ENCODE peak calls at places on chromosomes 1 and 21, in nine cellular contexts. One of them, this sample, is unnamed.

GRCh38 chr1:203570805-203571204 is 55.8 kb upstream of the ATP2B4 start:
- DNase-seq in AG04450: no peak
- DNase-seq in NCI-H1092 treated with DMSO at 0.1 percent for 48 hours: no peak
- DNase-seq in nephron progenitor cell: no peak
- DNase-seq in HFFc6: no peak
- DNase-seq in tibial nerve: no peak
- DNase-seq in activated naive CD4-positive, alpha-beta T cell treated with anti-CD3 and anti-CD28 coated beads for 36 hours: no peak
- DNase-seq in kidney tubule cell: peak; percentile 88
- DNase-seq in activated CD8-positive, alpha-beta memory T cell treated with anti-CD3 and anti-CD28 coated beads for 48 hours: no peak
- DNase-seq in this sample: peak; percentile 64

GRCh38 chr1:159068877-159069276 is 7.7 kb downstream of the AIM2 start:
- DNase-seq in AG04450: peak; percentile 15
- DNase-seq in NCI-H1092 treated with DMSO at 0.1 percent for 48 hours: no peak
- DNase-seq in nephron progenitor cell: no peak
- DNase-seq in HFFc6: peak; percentile 32
- DNase-seq in tibial nerve: no peak
- DNase-seq in activated naive CD4-positive, alpha-beta T cell treated with anti-CD3 and anti-CD28 coated beads for 36 hours: peak; percentile 34
- DNase-seq in kidney tubule cell: peak; percentile 26
- DNase-seq in activated CD8-positive, alpha-beta memory T cell treated with anti-CD3 and anti-CD28 coated beads for 48 hours: no peak
- DNase-seq in this sample: peak; percentile 54

GRCh38 chr1:7755448-7755847 is 15.6 kb upstream of the VAMP3 start:
- DNase-seq in AG04450: no peak
- DNase-seq in NCI-H1092 treated with DMSO at 0.1 percent for 48 hours: peak; percentile 6
- DNase-seq in nephron progenitor cell: no peak
- DNase-seq in HFFc6: peak; percentile 11
- DNase-seq in tibial nerve: no peak
- DNase-seq in activated naive CD4-positive, alpha-beta T cell treated with anti-CD3 and anti-CD28 coated beads for 36 hours: no peak
- DNase-seq in kidney tubule cell: no peak
- DNase-seq in activated CD8-positive, alpha-beta memory T cell treated with anti-CD3 and anti-CD28 coated beads for 48 hours: no peak
- DNase-seq in this sample: peak; percentile 36

GRCh38 chr1:183195146-183195571 is 9.1 kb downstream of the LAMC2 start:
- DNase-seq in AG04450: no peak
- DNase-seq in NCI-H1092 treated with DMSO at 0.1 percent for 48 hours: no peak
- DNase-seq in nephron progenitor cell: no peak
- DNase-seq in HFFc6: peak; percentile 23
- DNase-seq in tibial nerve: no peak
- DNase-seq in activated naive CD4-positive, alpha-beta T cell treated with anti-CD3 and anti-CD28 coated beads for 36 hours: no peak
- DNase-seq in kidney tubule cell: peak; percentile 91
- DNase-seq in activated CD8-positive, alpha-beta memory T cell treated with anti-CD3 and anti-CD28 coated beads for 48 hours: no peak
- DNase-seq in this sample: peak; percentile 62

GRCh38 chr1:10694633-10695627 is 101.5 kb downstream of the CASZ1 start:
- DNase-seq in AG04450: no peak
- DNase-seq in NCI-H1092 treated with DMSO at 0.1 percent for 48 hours: peak; percentile 72
- DNase-seq in nephron progenitor cell: peak; percentile 87
- DNase-seq in HFFc6: peak; percentile 53
- DNase-seq in tibial nerve: peak; percentile 67
- DNase-seq in activated naive CD4-positive, alpha-beta T cell treated with anti-CD3 and anti-CD28 coated beads for 36 hours: peak; percentile 72
- DNase-seq in kidney tubule cell: peak; percentile 90
- DNase-seq in activated CD8-positive, alpha-beta memory T cell treated with anti-CD3 and anti-CD28 coated beads for 48 hours: peak; percentile 18
- DNase-seq in this sample: peak; percentile 85

GRCh38 chr21:15826147-15826780 is 96.5 kb downstream of the USP25 start:
- DNase-seq in AG04450: no peak
- DNase-seq in NCI-H1092 treated with DMSO at 0.1 percent for 48 hours: no peak
- DNase-seq in nephron progenitor cell: peak; percentile 5
- DNase-seq in HFFc6: peak; percentile 17
- DNase-seq in tibial nerve: no peak
- DNase-seq in activated naive CD4-positive, alpha-beta T cell treated with anti-CD3 and anti-CD28 coated beads for 36 hours: peak; percentile 53
- DNase-seq in kidney tubule cell: peak; percentile 62
- DNase-seq in activated CD8-positive, alpha-beta memory T cell treated with anti-CD3 and anti-CD28 coated beads for 48 hours: no peak
- DNase-seq in this sample: peak; percentile 53

GRCh38 chr1:224447971-224448370 is 13.4 kb upstream of the WDR26 start:
- DNase-seq in AG04450: no peak
- DNase-seq in NCI-H1092 treated with DMSO at 0.1 percent for 48 hours: no peak
- DNase-seq in nephron progenitor cell: no peak
- DNase-seq in HFFc6: no peak
- DNase-seq in tibial nerve: no peak
- DNase-seq in activated naive CD4-positive, alpha-beta T cell treated with anti-CD3 and anti-CD28 coated beads for 36 hours: no peak
- DNase-seq in kidney tubule cell: no peak
- DNase-seq in activated CD8-positive, alpha-beta memory T cell treated with anti-CD3 and anti-CD28 coated beads for 48 hours: no peak
- DNase-seq in this sample: no peak

GRCh38 chr21:39637971-39638628 is 25.4 kb downstream of the B3GALT5 start:
- DNase-seq in AG04450: no peak
- DNase-seq in NCI-H1092 treated with DMSO at 0.1 percent for 48 hours: no peak
- DNase-seq in nephron progenitor cell: peak; percentile 29
- DNase-seq in HFFc6: no peak
- DNase-seq in tibial nerve: no peak
- DNase-seq in activated naive CD4-positive, alpha-beta T cell treated with anti-CD3 and anti-CD28 coated beads for 36 hours: no peak
- DNase-seq in kidney tubule cell: no peak
- DNase-seq in activated CD8-positive, alpha-beta memory T cell treated with anti-CD3 and anti-CD28 coated beads for 48 hours: no peak
- DNase-seq in this sample: no peak

GRCh38 chr1:6979003-6979577 is 193.8 kb downstream of the CAMTA1 start:
- DNase-seq in AG04450: no peak
- DNase-seq in NCI-H1092 treated with DMSO at 0.1 percent for 48 hours: no peak
- DNase-seq in nephron progenitor cell: no peak
- DNase-seq in HFFc6: no peak
- DNase-seq in tibial nerve: no peak
- DNase-seq in activated naive CD4-positive, alpha-beta T cell treated with anti-CD3 and anti-CD28 coated beads for 36 hours: no peak
- DNase-seq in kidney tubule cell: no peak
- DNase-seq in activated CD8-positive, alpha-beta memory T cell treated with anti-CD3 and anti-CD28 coated beads for 48 hours: no peak
- DNase-seq in this sample: no peak

GRCh38 chr1:66282343-66282852 is 251.6 kb upstream of the SGIP1 start:
- DNase-seq in AG04450: peak; percentile 42
- DNase-seq in NCI-H1092 treated with DMSO at 0.1 percent for 48 hours: no peak
- DNase-seq in nephron progenitor cell: no peak
- DNase-seq in HFFc6: peak; percentile 83
- DNase-seq in tibial nerve: no peak
- DNase-seq in activated naive CD4-positive, alpha-beta T cell treated with anti-CD3 and anti-CD28 coated beads for 36 hours: peak; percentile 89
- DNase-seq in kidney tubule cell: peak; percentile 92
- DNase-seq in activated CD8-positive, alpha-beta memory T cell treated with anti-CD3 and anti-CD28 coated beads for 48 hours: no peak
- DNase-seq in this sample: peak; percentile 75

GRCh38 chr1:185300152-185300551 is 16.9 kb downstream of the IVNS1ABP start:
- DNase-seq in AG04450: no peak
- DNase-seq in NCI-H1092 treated with DMSO at 0.1 percent for 48 hours: no peak
- DNase-seq in nephron progenitor cell: no peak
- DNase-seq in HFFc6: no peak
- DNase-seq in tibial nerve: no peak
- DNase-seq in activated naive CD4-positive, alpha-beta T cell treated with anti-CD3 and anti-CD28 coated beads for 36 hours: no peak
- DNase-seq in kidney tubule cell: no peak
- DNase-seq in activated CD8-positive, alpha-beta memory T cell treated with anti-CD3 and anti-CD28 coated beads for 48 hours: no peak
- DNase-seq in this sample: peak; percentile 17

GRCh38 chr21:16117331-16117730 is 387.5 kb downstream of the USP25 start:
- DNase-seq in AG04450: no peak
- DNase-seq in NCI-H1092 treated with DMSO at 0.1 percent for 48 hours: no peak
- DNase-seq in nephron progenitor cell: no peak
- DNase-seq in HFFc6: no peak
- DNase-seq in tibial nerve: no peak
- DNase-seq in activated naive CD4-positive, alpha-beta T cell treated with anti-CD3 and anti-CD28 coated beads for 36 hours: no peak
- DNase-seq in kidney tubule cell: peak; percentile 10
- DNase-seq in activated CD8-positive, alpha-beta memory T cell treated with anti-CD3 and anti-CD28 coated beads for 48 hours: no peak
- DNase-seq in this sample: no peak

GRCh38 chr1:96010000-96010399 is 711.6 kb upstream of the PTBP2 start:
- DNase-seq in AG04450: no peak
- DNase-seq in NCI-H1092 treated with DMSO at 0.1 percent for 48 hours: no peak
- DNase-seq in nephron progenitor cell: no peak
- DNase-seq in HFFc6: no peak
- DNase-seq in tibial nerve: no peak
- DNase-seq in activated naive CD4-positive, alpha-beta T cell treated with anti-CD3 and anti-CD28 coated beads for 36 hours: no peak
- DNase-seq in kidney tubule cell: no peak
- DNase-seq in activated CD8-positive, alpha-beta memory T cell treated with anti-CD3 and anti-CD28 coated beads for 48 hours: no peak
- DNase-seq in this sample: no peak